ENCODE peak calls at places on chromosomes 16 and 17, in seven cellular contexts. R is body of pancreas; M is AG04450; B is CD8-positive, alpha-beta T cell; W is PC-9; V is Calu3; G is nephron progenitor cell. H is an unnamed sample.

GRCh38 chr16:47888142-47888541 is 267.7 kb downstream of the ABCC12 start:
- DNase-seq in W (peak), B (no peak), G (no peak), M (no peak), R (no peak), V (peak), H (no peak)

GRCh38 chr17:5705081-5705875 is 121.0 kb upstream of the NLRP1 start:
- DNase-seq in V (peak), B (no peak), G (peak), M (no peak), W (no peak), R (no peak), H (peak)

GRCh38 chr17:68955181-68955841 is at the start of gene ABCA8:
- DNase-seq in W (no peak), R (peak), G (no peak), M (peak), B (no peak), V (no peak), H (no peak)

GRCh38 chr17:48544356-48545021 is 420 bp downstream of the HOXB2 start:
- DNase-seq in G (peak), V (peak), M (peak), R (peak), B (peak), W (no peak), H (peak)

GRCh38 chr16:19861811-19862327 is 22.8 kb downstream of the GPRC5B start:
- DNase-seq in V (no peak), B (no peak), R (no peak), M (no peak), G (no peak), W (no peak), H (no peak)

GRCh38 chr16:84181144-84181915 is 5.5 kb downstream of the TAF1C start:
- DNase-seq in M (no peak), V (no peak), B (no peak), W (no peak), R (no peak), G (no peak), H (no peak)

GRCh38 chr17:7572338-7572587 is 7.2 kb upstream of the CD68 start:
- DNase-seq in W (no peak), B (peak), V (no peak), M (no peak), R (no peak), G (no peak), H (no peak)

GRCh38 chr17:2230877-2231276 is 72.7 kb downstream of the SMG6 start:
- DNase-seq in V (no peak), B (no peak), G (no peak), R (no peak), W (no peak), M (no peak), H (no peak)

GRCh38 chr17:5584971-5585794 is 874 bp upstream of the NLRP1 start:
- DNase-seq in V (peak), G (no peak), R (no peak), M (peak), W (no peak), B (no peak), H (no peak)

GRCh38 chr17:76138234-76138895 is 2.7 kb downstream of the FOXJ1 start:
- DNase-seq in R (peak), B (no peak), V (no peak), W (no peak), M (no peak), G (peak), H (no peak)

GRCh38 chr16:78198299-78198698 is 98.8 kb downstream of the WWOX start:
- DNase-seq in V (no peak), B (no peak), W (no peak), M (no peak), G (no peak), R (no peak), H (no peak)

GRCh38 chr16:78192734-78193133 is 93.3 kb downstream of the WWOX start:
- DNase-seq in M (no peak), W (no peak), B (no peak), G (no peak), V (no peak), R (no peak), H (no peak)

GRCh38 chr16:78196527-78196926 is 97.1 kb downstream of the WWOX start:
- DNase-seq in G (no peak), R (no peak), B (no peak), M (no peak), V (no peak), W (no peak), H (no peak)

GRCh38 chr16:78195868-78196267 is 96.4 kb downstream of the WWOX start:
- DNase-seq in W (no peak), M (no peak), G (no peak), R (no peak), B (no peak), V (no peak), H (no peak)

DNA sequence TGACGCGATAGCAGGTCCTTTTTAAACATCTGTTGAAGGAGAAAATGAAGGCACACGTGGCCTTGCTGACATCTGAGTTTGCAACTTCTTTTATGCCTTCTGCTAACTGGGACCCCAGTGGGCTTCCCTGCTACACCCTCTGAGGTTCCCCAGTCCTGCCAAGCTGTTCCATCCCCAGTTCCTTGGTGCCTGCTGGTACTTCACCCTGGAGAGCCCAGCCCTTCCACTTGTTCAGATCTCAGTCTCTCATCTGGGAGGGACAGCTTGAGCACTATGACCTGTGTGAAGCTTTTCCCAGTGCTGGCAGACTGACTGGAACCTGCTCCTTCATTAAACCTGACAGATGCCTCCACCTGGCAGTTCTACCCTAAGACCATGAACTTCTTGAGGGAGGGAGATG is 95.5 kb downstream of the WWOX start:
- DNase-seq in M (no peak), G (no peak), W (no peak), V (no peak), R (no peak), B (no peak), H (no peak)
- TF ChIP-seq CTCF in M (no peak), G (no peak), W (no peak), V (no peak), R (no peak), B (no peak), H (no peak)

DNA sequence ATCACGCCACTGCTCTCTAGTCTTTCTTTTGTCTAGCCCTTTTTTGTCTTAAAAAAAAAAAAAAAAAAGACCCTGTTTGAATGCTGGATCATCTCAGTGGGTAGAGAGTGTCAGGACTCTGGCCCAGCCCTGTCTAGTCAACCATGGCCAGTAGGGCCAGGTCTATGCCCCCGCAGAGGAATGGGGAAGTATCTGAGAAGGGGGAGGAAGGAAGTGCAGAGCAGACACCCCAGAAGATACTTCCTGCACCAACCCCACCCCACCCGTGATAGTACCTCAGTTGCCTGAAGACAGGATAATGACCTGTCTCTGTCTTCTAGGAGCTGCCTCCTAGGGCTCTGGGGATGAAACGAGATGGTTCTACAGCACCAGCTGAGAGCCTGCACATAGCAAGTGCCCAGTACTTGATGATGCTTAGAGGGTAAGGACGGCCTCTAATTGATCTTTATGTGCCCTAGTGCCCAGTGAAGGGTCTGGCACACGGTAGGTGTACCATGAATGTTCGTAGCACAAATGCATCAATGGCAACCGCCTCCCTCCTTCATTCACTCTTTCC is 55.4 kb downstream of the ABAT start:
- DNase-seq in G (no peak), V (no peak), B (no peak), M (no peak), W (no peak), R (no peak), H (no peak)
- TF ChIP-seq CTCF in G (no peak), V (no peak), B (no peak), M (no peak), W (no peak), R (no peak), H (no peak)

GRCh38 chr16:54453863-54454262 is 167.3 kb upstream of the IRX3 start:
- DNase-seq in B (no peak), R (no peak), W (no peak), M (no peak), G (no peak), V (no peak), H (no peak)
- TF ChIP-seq CTCF in B (no peak), R (no peak), W (no peak), M (no peak), G (no peak), V (no peak), H (no peak)

GRCh38 chr16:66933776-66934137 is 445 bp downstream of the CIAO2B start:
- DNase-seq in V (no peak), B (no peak), G (no peak), R (no peak), M (no peak), W (no peak), H (no peak)

GRCh38 chr16:66936462-66936861 is 1.1 kb downstream of the CES2 start:
- DNase-seq in R (no peak), M (no peak), B (no peak), W (no peak), V (no peak), G (no peak), H (no peak)

GRCh38 chr16:66932076-66932475 is 2.1 kb downstream of the CIAO2B start:
- DNase-seq in G (no peak), B (no peak), V (no peak), M (no peak), R (no peak), W (no peak), H (no peak)

GRCh38 chr16:66935319-66936011 is at the start of gene CES2:
- DNase-seq in W (peak), V (peak), M (no peak), G (peak), R (peak), B (no peak), H (no peak)

DNA sequence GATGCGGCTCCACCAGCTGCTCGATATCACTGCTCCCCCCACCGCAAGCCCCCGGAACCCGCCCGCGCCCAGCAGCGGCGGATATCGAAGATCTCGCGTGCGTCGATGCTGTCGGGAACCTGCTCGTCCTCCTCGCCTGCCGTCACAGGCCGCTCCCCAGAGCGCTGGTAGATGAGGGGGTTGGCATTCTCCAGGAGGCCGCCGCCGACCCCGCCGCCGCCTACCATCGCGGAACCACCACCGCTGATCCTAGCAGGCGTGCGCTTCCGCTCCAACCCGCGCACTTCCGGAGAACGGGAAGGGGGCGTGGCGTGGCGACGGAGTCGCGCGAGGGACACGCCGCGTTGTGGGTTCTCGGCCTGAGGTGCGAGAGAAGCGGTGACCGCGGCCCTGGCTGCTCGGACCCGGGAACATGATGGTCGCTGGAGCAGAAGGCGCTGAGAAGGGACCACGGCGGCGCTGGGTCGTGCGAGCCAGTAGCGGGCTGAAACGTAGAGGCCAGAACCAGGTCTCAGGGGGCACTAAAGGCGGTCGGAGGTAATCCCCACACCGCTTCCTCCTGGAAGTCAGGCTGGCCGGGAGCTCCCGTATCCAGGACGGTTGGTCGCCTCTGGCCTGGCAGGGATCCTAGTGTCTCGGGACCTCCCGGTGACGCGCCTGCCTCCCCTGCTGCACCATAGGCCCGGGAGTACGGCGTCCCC is at the start of gene CIAO2B:
- DNase-seq in W (peak), R (peak), B (peak), M (peak), G (peak), V (peak), H (peak)
- TF ChIP-seq CTCF in W (no peak), R (no peak), B (no peak), M (no peak), G (no peak), V (no peak), H (no peak)

GRCh38 chr16:10870137-10870776 is 6.7 kb upstream of the CIITA start:
- DNase-seq in V (no peak), B (no peak), R (no peak), G (no peak), W (no peak), M (no peak), H (no peak)

GRCh38 chr16:10867199-10867598 is 9.8 kb upstream of the CIITA start:
- DNase-seq in W (no peak), R (no peak), M (no peak), B (no peak), V (no peak), G (no peak), H (no peak)

GRCh38 chr16:10870808-10871156 is 6.2 kb upstream of the CIITA start:
- DNase-seq in W (no peak), G (no peak), B (no peak), V (no peak), M (no peak), R (no peak), H (no peak)

GRCh38 chr16:10868089-10868488 is 8.9 kb upstream of the CIITA start:
- DNase-seq in B (no peak), W (no peak), M (no peak), G (no peak), V (no peak), R (no peak), H (no peak)

GRCh38 chr16:10868562-10869469 is 8.2 kb upstream of the CIITA start:
- DNase-seq in G (no peak), V (no peak), B (no peak), W (no peak), R (peak), M (no peak), H (peak)
- TF ChIP-seq CTCF in G (no peak), V (no peak), B (no peak), W (no peak), R (no peak), M (no peak), H (no peak)

DNA sequence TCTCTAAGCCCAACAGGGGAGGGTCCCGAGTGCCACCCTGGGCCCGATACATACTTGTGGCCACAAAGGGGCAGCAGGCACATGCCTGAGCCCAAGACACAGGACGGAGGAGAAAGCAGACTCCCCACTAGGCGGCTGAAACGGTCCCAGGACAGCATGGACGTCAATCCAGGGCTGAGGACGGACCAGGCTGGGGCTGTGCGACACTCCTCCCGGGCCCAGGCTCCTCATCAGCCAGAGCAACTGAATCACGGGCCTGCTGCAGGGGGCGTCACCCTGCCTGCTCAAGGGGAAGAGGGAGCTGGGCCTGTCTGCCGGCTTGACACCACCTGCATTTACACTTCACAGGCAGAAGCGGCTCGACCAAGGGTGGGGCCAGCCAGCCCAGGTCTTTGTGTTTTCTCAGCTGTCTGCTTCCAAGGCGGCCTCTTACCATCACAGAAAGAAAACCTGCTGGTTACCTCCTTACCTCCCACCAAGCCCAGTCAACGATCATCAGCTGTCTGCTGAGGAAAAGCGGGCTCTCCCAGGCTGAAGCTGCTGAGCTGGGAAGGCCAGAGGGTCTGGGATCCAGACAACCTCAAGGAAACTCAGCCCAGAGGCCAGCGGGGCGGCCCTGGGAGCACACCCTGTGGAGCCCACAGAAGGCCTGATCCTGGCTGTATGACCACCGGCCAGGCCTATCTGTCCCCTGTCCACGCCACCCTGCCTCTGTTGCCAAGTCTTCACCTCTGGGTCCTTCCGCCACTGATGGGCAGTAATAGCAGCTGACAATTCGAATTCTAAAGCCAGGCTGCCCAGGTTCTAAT is 26.4 kb downstream of the KIFC3 start:
- DNase-seq in V (no peak), M (no peak), G (peak), R (no peak), W (no peak), B (no peak), H (no peak)
- TF ChIP-seq CTCF in V (no peak), M (peak), G (peak), R (peak), W (no peak), B (no peak), H (no peak)

GRCh38 chr16:61435356-61435755 is 600.9 kb downstream of the CDH8 start:
- DNase-seq in W (no peak), M (no peak), B (no peak), R (no peak), V (no peak), G (no peak), H (no peak)
- TF ChIP-seq CTCF in W (no peak), M (no peak), B (no peak), R (no peak), V (no peak), G (no peak), H (no peak)

H was measured in GM20000.